ENCODE peak calls at places on chromosomes 7 and 10, in five cellular contexts. One of them, this sample, is unnamed. For H3K4me1, the result is how much of the 10 kb centered on the place peaks cover.

GRCh38 chr10:23065549-23065948 is 29.8 kb upstream of the MSRB2 start:
- DNase-seq in psoas muscle: peak
- DNase-seq in fibroblast of lung: peak
- DNase-seq in ovary: peak
- DNase-seq in tibial nerve: peak
- DNase-seq in this sample: peak

GRCh38 chr7:22193361-22194016 is 163.5 kb downstream of the RAPGEF5 start:
- DNase-seq in psoas muscle: no peak
- DNase-seq in fibroblast of lung: peak
- DNase-seq in tibial nerve: peak
- DNase-seq in ovary: peak
- DNase-seq in this sample: peak

GRCh38 chr10:102009801-102010425 is 46.1 kb downstream of the ARMH3 start:
- DNase-seq in ovary: no peak
- DNase-seq in tibial nerve: peak
- DNase-seq in fibroblast of lung: peak
- DNase-seq in psoas muscle: no peak
- DNase-seq in this sample: peak

GRCh38 chr7:94655562-94655883 is 410 bp downstream of the SGCE start:
- DNase-seq in psoas muscle: no peak
- DNase-seq in tibial nerve: no peak
- DNase-seq in ovary: no peak
- DNase-seq in fibroblast of lung: peak
- DNase-seq in this sample: peak

GRCh38 chr10:72108811-72109618 is 20.7 kb upstream of the SPOCK2 start:
- DNase-seq in psoas muscle: no peak
- DNase-seq in fibroblast of lung: no peak
- DNase-seq in tibial nerve: no peak
- DNase-seq in ovary: no peak
- DNase-seq in this sample: no peak

GRCh38 chr7:30799206-30799975 is 28.2 kb downstream of the MINDY4 start:
- DNase-seq in tibial nerve: peak
- DNase-seq in fibroblast of lung: peak
- DNase-seq in psoas muscle: peak
- DNase-seq in ovary: no peak
- DNase-seq in this sample: no peak

GRCh38 chr7:84809877-84810276 is 377.0 kb downstream of the SEMA3D start:
- DNase-seq in fibroblast of lung: no peak
- DNase-seq in ovary: no peak
- DNase-seq in psoas muscle: no peak
- DNase-seq in tibial nerve: no peak
- DNase-seq in this sample: no peak

GRCh38 chr7:102431617-102432298 is 1.6 kb upstream of the ORAI2 start:
- DNase-seq in fibroblast of lung: no peak
- DNase-seq in psoas muscle: no peak
- DNase-seq in tibial nerve: no peak
- DNase-seq in ovary: no peak
- DNase-seq in this sample: no peak

GRCh38 chr10:3825244-3825643 is 40.2 kb upstream of the KLF6 start:
- DNase-seq in psoas muscle: peak
- DNase-seq in fibroblast of lung: peak
- DNase-seq in ovary: no peak
- DNase-seq in tibial nerve: no peak
- DNase-seq in this sample: no peak

GRCh38 chr7:116671681-116672595 is at the start of gene MET:
- DNase-seq in psoas muscle: peak
- DNase-seq in ovary: peak
- DNase-seq in fibroblast of lung: peak
- DNase-seq in tibial nerve: peak
- DNase-seq in this sample: peak

GRCh38 chr10:14211617-14212016 is 119.1 kb downstream of the FRMD4A start:
- DNase-seq in ovary: no peak
- DNase-seq in fibroblast of lung: no peak
- DNase-seq in psoas muscle: no peak
- DNase-seq in tibial nerve: no peak
- DNase-seq in this sample: no peak

GRCh38 chr10:79390551-79391229 is 43.4 kb downstream of the PPIF start:
- DNase-seq in fibroblast of lung: no peak
- DNase-seq in ovary: peak
- DNase-seq in psoas muscle: no peak
- DNase-seq in tibial nerve: no peak
- DNase-seq in this sample: no peak

GRCh38 chr7:589781-590575 is 70.3 kb upstream of the PDGFA start:
- DNase-seq in psoas muscle: no peak
- DNase-seq in fibroblast of lung: no peak
- DNase-seq in tibial nerve: no peak
- DNase-seq in ovary: no peak
- DNase-seq in this sample: no peak

GRCh38 chr7:117715784-117716445 is 157.3 kb downstream of the CTTNBP2 start:
- DNase-seq in tibial nerve: no peak
- DNase-seq in ovary: no peak
- DNase-seq in fibroblast of lung: peak
- DNase-seq in psoas muscle: no peak
- DNase-seq in this sample: no peak

GRCh38 chr7:155357573-155358041 is 59.9 kb downstream of the INSIG1 start:
- DNase-seq in psoas muscle: no peak
- DNase-seq in fibroblast of lung: no peak
- DNase-seq in ovary: no peak
- DNase-seq in tibial nerve: no peak
- DNase-seq in this sample: no peak

GRCh38 chr10:122530177-122530576 is 30.4 kb upstream of the DMBT1 start:
- DNase-seq in psoas muscle: peak
- DNase-seq in fibroblast of lung: no peak
- DNase-seq in tibial nerve: no peak
- DNase-seq in ovary: no peak
- DNase-seq in this sample: no peak

GRCh38 chr7:156378806-156379205 is 261.8 kb upstream of the RNF32 start:
- DNase-seq in psoas muscle: no peak
- DNase-seq in tibial nerve: no peak
- DNase-seq in ovary: no peak
- DNase-seq in fibroblast of lung: no peak
- DNase-seq in this sample: no peak

GRCh38 chr10:44874176-44874575 is 37.0 kb upstream of the TMEM72 start:
- DNase-seq in ovary: no peak
- DNase-seq in psoas muscle: no peak
- DNase-seq in tibial nerve: no peak
- DNase-seq in fibroblast of lung: peak
- DNase-seq in this sample: no peak

GRCh38 chr10:29736325-29737208 is 101.8 kb upstream of the SVIL start:
- DNase-seq in fibroblast of lung: peak
- DNase-seq in tibial nerve: no peak
- DNase-seq in ovary: peak
- DNase-seq in psoas muscle: peak
- DNase-seq in this sample: peak

GRCh38 chr10:80197972-80198591 is 7.3 kb downstream of the ANXA11 start:
- DNase-seq in psoas muscle: peak
- DNase-seq in fibroblast of lung: no peak
- DNase-seq in tibial nerve: no peak
- DNase-seq in ovary: no peak
- DNase-seq in this sample: no peak

GRCh38 chr7:141441837-141442627 is 109.2 kb upstream of the AGK start:
- DNase-seq in psoas muscle: no peak
- DNase-seq in ovary: no peak
- DNase-seq in tibial nerve: no peak
- DNase-seq in fibroblast of lung: no peak
- DNase-seq in this sample: no peak

GRCh38 chr7:35384761-35385700 is 131.1 kb upstream of the TBX20 start:
- DNase-seq in fibroblast of lung: no peak
- DNase-seq in tibial nerve: no peak
- DNase-seq in psoas muscle: no peak
- DNase-seq in ovary: no peak
- DNase-seq in this sample: no peak

GRCh38 chr7:10734595-10734994 is 239.1 kb upstream of the PHF14 start:
- DNase-seq in psoas muscle: no peak
- DNase-seq in ovary: no peak
- DNase-seq in tibial nerve: no peak
- DNase-seq in fibroblast of lung: no peak
- DNase-seq in this sample: no peak

GRCh38 chr7:65980478-65981250 is 1.3 kb downstream of the GUSB start:
- DNase-seq in ovary: peak
- DNase-seq in psoas muscle: peak
- DNase-seq in fibroblast of lung: peak
- DNase-seq in tibial nerve: peak
- DNase-seq in this sample: no peak

GRCh38 chr10:115706482-115707076 is 566.4 kb downstream of the GFRA1 start:
- DNase-seq in fibroblast of lung: peak
- DNase-seq in tibial nerve: peak
- DNase-seq in psoas muscle: no peak
- DNase-seq in ovary: no peak
- DNase-seq in this sample: no peak

GRCh38 chr7:123643495-123644428 is 11.9 kb upstream of the LMOD2 start:
- DNase-seq in tibial nerve: no peak
- DNase-seq in psoas muscle: no peak
- DNase-seq in ovary: no peak
- DNase-seq in fibroblast of lung: peak
- DNase-seq in this sample: no peak

GRCh38 chr7:94298943-94299342 is 95.8 kb upstream of the COL1A2 start:
- DNase-seq in psoas muscle: no peak
- DNase-seq in tibial nerve: peak
- DNase-seq in fibroblast of lung: peak
- DNase-seq in ovary: no peak
- DNase-seq in this sample: no peak

GRCh38 chr10:6058677-6059475 is 3.3 kb downstream of the IL2RA start:
- DNase-seq in tibial nerve: no peak
- DNase-seq in psoas muscle: no peak
- DNase-seq in fibroblast of lung: no peak
- DNase-seq in ovary: no peak
- DNase-seq in this sample: no peak

GRCh38 chr7:153027210-153027609 is 267.7 kb downstream of the ACTR3B start:
- DNase-seq in fibroblast of lung: no peak
- DNase-seq in ovary: no peak
- DNase-seq in tibial nerve: no peak
- DNase-seq in psoas muscle: no peak
- DNase-seq in this sample: no peak

GRCh38 chr10:105535478-105535877 is 894.4 kb downstream of the SORCS3 start:
- DNase-seq in tibial nerve: no peak
- DNase-seq in ovary: no peak
- DNase-seq in psoas muscle: no peak
- DNase-seq in fibroblast of lung: no peak
- DNase-seq in this sample: no peak

GRCh38 chr7:30922596-30922995 is 10.9 kb downstream of the AQP1 start:
- DNase-seq in ovary: peak
- DNase-seq in psoas muscle: no peak
- DNase-seq in fibroblast of lung: no peak
- DNase-seq in tibial nerve: no peak
- DNase-seq in this sample: peak

GRCh38 chr7:97187067-97187466 is 69.6 kb downstream of the SDHAF3 start:
- DNase-seq in psoas muscle: no peak
- DNase-seq in fibroblast of lung: peak
- DNase-seq in ovary: no peak
- DNase-seq in tibial nerve: no peak
- DNase-seq in this sample: no peak

GRCh38 chr7:31938650-31939049 is 131.6 kb downstream of the PDE1C start:
- DNase-seq in fibroblast of lung: peak
- DNase-seq in tibial nerve: no peak
- DNase-seq in psoas muscle: no peak
- DNase-seq in ovary: no peak
- DNase-seq in this sample: no peak

GRCh38 chr10:112898540-112899395 is 51.3 kb upstream of the TCF7L2 start:
- DNase-seq in fibroblast of lung: peak
- DNase-seq in psoas muscle: no peak
- DNase-seq in tibial nerve: no peak
- DNase-seq in ovary: no peak
- DNase-seq in this sample: peak

GRCh38 chr7:39651262-39651661 is 27.9 kb downstream of the RALA start:
- DNase-seq in ovary: no peak
- DNase-seq in fibroblast of lung: peak
- DNase-seq in tibial nerve: no peak
- DNase-seq in psoas muscle: no peak
- DNase-seq in this sample: no peak

GRCh38 chr7:23343102-23343501 is 44.0 kb downstream of the MALSU1 start:
- DNase-seq in ovary: no peak
- DNase-seq in fibroblast of lung: no peak
- DNase-seq in psoas muscle: no peak
- DNase-seq in tibial nerve: no peak
- DNase-seq in this sample: no peak

GRCh38 chr7:23341846-23342598 is 42.9 kb downstream of the MALSU1 start:
- DNase-seq in tibial nerve: no peak
- DNase-seq in psoas muscle: no peak
- DNase-seq in fibroblast of lung: no peak
- DNase-seq in ovary: no peak
- DNase-seq in this sample: no peak

GRCh38 chr7:23347007-23347681 is 48.0 kb downstream of the MALSU1 start:
- DNase-seq in fibroblast of lung: peak
- DNase-seq in psoas muscle: no peak
- DNase-seq in tibial nerve: no peak
- DNase-seq in ovary: no peak
- DNase-seq in this sample: no peak

GRCh38 chr7:23346316-23346715 is 47.2 kb downstream of the MALSU1 start:
- DNase-seq in fibroblast of lung: no peak
- DNase-seq in ovary: no peak
- DNase-seq in tibial nerve: no peak
- DNase-seq in psoas muscle: no peak
- DNase-seq in this sample: no peak

GRCh38 chr7:23343806-23344500 is 44.8 kb downstream of the MALSU1 start:
- DNase-seq in fibroblast of lung: peak
- DNase-seq in ovary: no peak
- DNase-seq in tibial nerve: no peak
- DNase-seq in psoas muscle: no peak
- DNase-seq in this sample: no peak
- H3K4me1 ChIP-seq in fibroblast of lung: under half
- H3K4me1 ChIP-seq in ovary: under half
- H3K4me1 ChIP-seq in tibial nerve: under half
- H3K4me1 ChIP-seq in psoas muscle: under half
- H3K4me1 ChIP-seq in this sample: under half

GRCh38 chr10:89478085-89478738 is 57.2 kb downstream of the SLC16A12 start:
- DNase-seq in ovary: no peak
- DNase-seq in fibroblast of lung: peak
- DNase-seq in tibial nerve: no peak
- DNase-seq in psoas muscle: no peak
- DNase-seq in this sample: no peak
- TF ChIP-seq CTCF in ovary: no peak
- TF ChIP-seq CTCF in fibroblast of lung: no peak
- TF ChIP-seq CTCF in tibial nerve: no peak
- TF ChIP-seq CTCF in psoas muscle: no peak
- TF ChIP-seq CTCF in this sample: no peak

GRCh38 chr7:99124236-99124635 is 19.7 kb downstream of the SMURF1 start:
- DNase-seq in tibial nerve: no peak
- DNase-seq in psoas muscle: no peak
- DNase-seq in fibroblast of lung: no peak
- DNase-seq in ovary: no peak
- DNase-seq in this sample: no peak
- H3K4me1 ChIP-seq in tibial nerve: under half
- H3K4me1 ChIP-seq in psoas muscle: half or more
- H3K4me1 ChIP-seq in fibroblast of lung: under half
- H3K4me1 ChIP-seq in ovary: under half
- H3K4me1 ChIP-seq in this sample: under half

DNA sequence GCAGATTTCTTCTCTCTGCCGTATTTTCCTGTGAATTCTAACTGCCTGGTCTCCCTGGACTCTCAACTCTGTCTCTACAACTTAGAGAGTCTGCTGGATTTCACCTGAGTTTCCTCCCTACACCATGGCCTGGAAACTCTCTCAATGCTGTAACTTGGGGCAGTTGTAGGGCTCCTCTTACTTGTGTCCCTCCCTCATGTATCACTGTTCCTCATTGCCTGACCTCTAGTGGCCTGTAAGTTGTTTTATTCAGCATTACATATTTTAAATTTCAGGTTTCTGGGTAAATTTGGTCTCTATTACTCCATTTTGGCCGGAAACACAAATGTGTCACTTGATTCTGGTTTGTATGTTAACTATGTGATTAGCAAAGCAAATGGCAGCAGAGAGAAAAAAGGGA is 70.9 kb downstream of the DYNC1I1 start:
- DNase-seq in tibial nerve: no peak
- DNase-seq in fibroblast of lung: no peak
- DNase-seq in psoas muscle: no peak
- DNase-seq in ovary: no peak
- DNase-seq in this sample: no peak
- TF ChIP-seq CTCF in tibial nerve: no peak
- TF ChIP-seq CTCF in fibroblast of lung: peak
- TF ChIP-seq CTCF in psoas muscle: no peak
- TF ChIP-seq CTCF in ovary: no peak
- TF ChIP-seq CTCF in this sample: no peak

This sample was measured in pancreas.